ENCODE peak calls at places on chromosomes 3 and 15, in five cellular contexts. A is ovary, C is fibroblast of mammary gland, R is HAP-1, L is tibial artery. O is an unnamed sample.

GRCh38 chr3:157914882-157915281 is 191.3 kb downstream of the SHOX2 start:
- DNase-seq in A (no peak), C (peak; percentile 28), R (no peak), L (no peak), O (no peak)

GRCh38 chr3:54313418-54313817 is 191.1 kb downstream of the CACNA2D3 start:
- DNase-seq in A (no peak), C (no peak), R (no peak), L (no peak), O (no peak)

GRCh38 chr3:40557558-40558161 is 32.9 kb downstream of the ZNF621 start:
- DNase-seq in A (no peak), C (no peak), R (no peak), L (no peak), O (no peak)

GRCh38 chr3:146650691-146651090 is 45.5 kb upstream of the PLSCR5 start:
- DNase-seq in A (no peak), C (no peak), R (no peak), L (no peak), O (no peak)

GRCh38 chr3:195259146-195259563 is 11.8 kb downstream of the XXYLT1 start:
- DNase-seq in A (no peak), C (peak; percentile 75), R (no peak), L (no peak), O (peak; percentile 88)

GRCh38 chr15:36428102-36428845 is 151.2 kb upstream of the CDIN1 start:
- DNase-seq in A (no peak), C (peak; percentile 100), R (no peak), L (no peak), O (peak; percentile 28)

GRCh38 chr3:66133050-66133757 is 87.6 kb upstream of the SLC25A26 start:
- DNase-seq in A (no peak), C (peak; percentile 78), R (no peak), L (no peak), O (no peak)

GRCh38 chr15:69119692-69120395 is 40.6 kb upstream of the GLCE start:
- DNase-seq in A (no peak), C (no peak), R (no peak), L (no peak), O (no peak)

GRCh38 chr3:18188491-18188890 is 236.6 kb downstream of the SATB1 start:
- DNase-seq in A (no peak), C (no peak), R (no peak), L (no peak), O (no peak)

GRCh38 chr15:89642106-89642505 is 13.2 kb downstream of the KIF7 start:
- DNase-seq in A (no peak), C (no peak), R (no peak), L (peak; percentile 65), O (peak; percentile 63)

GRCh38 chr3:39809181-39809994 is at the start of gene MYRIP:
- DNase-seq in A (peak; percentile 68), C (no peak), R (peak; percentile 87), L (peak; percentile 77), O (no peak)

GRCh38 chr3:113914646-113915045 is 33.2 kb upstream of the ZDHHC23 start:
- DNase-seq in A (no peak), C (peak; percentile 70), R (no peak), L (no peak), O (no peak)

GRCh38 chr3:128254066-128254590 is 100.8 kb downstream of the EEFSEC start:
- DNase-seq in A (no peak), C (peak; percentile 14), R (no peak), L (no peak), O (no peak)

GRCh38 chr15:39133201-39133600 is 447.7 kb upstream of the THBS1 start:
- DNase-seq in A (no peak), C (peak; percentile 91), R (no peak), L (no peak), O (no peak)

GRCh38 chr3:176926688-176927087 is 270.6 kb downstream of the TBL1XR1 start:
- DNase-seq in A (no peak), C (no peak), R (no peak), L (no peak), O (no peak)

GRCh38 chr3:159126261-159127020 is 324.6 kb downstream of the MFSD1 start:
- DNase-seq in A (no peak), C (peak; percentile 75), R (no peak), L (no peak), O (no peak)

GRCh38 chr15:63060699-63061098 is 18.2 kb downstream of the TPM1 start:
- DNase-seq in A (no peak), C (no peak), R (no peak), L (no peak), O (no peak)

GRCh38 chr3:29646042-29646441 is 365.2 kb downstream of the RBMS3 start:
- DNase-seq in A (no peak), C (no peak), R (no peak), L (no peak), O (no peak)

GRCh38 chr15:29473621-29474105 is 204.0 kb upstream of the NSMCE3 start:
- DNase-seq in A (no peak), C (no peak), R (no peak), L (no peak), O (no peak)

GRCh38 chr3:121574449-121574848 is 6.7 kb downstream of the ARGFX start:
- DNase-seq in A (no peak), C (no peak), R (no peak), L (no peak), O (no peak)

GRCh38 chr3:61783993-61784718 is 222.8 kb downstream of the PTPRG start:
- DNase-seq in A (no peak), C (peak; percentile 87), R (no peak), L (no peak), O (no peak)

GRCh38 chr3:168093229-168093628 is 2.5 kb downstream of the GOLIM4 start:
- DNase-seq in A (no peak), C (no peak), R (peak; percentile 16), L (no peak), O (no peak)

GRCh38 chr15:42194502-42194901 is 13.6 kb downstream of the VPS39 start:
- DNase-seq in A (no peak), C (peak; percentile 89), R (no peak), L (no peak), O (no peak)

GRCh38 chr3:150278843-150279341 is 129.2 kb upstream of the TSC22D2 start:
- DNase-seq in A (no peak), C (no peak), R (peak; percentile 85), L (no peak), O (no peak)

GRCh38 chr3:71064976-71065763 is 518.4 kb downstream of the FOXP1 start:
- DNase-seq in A (peak; percentile 66), C (peak; percentile 40), R (peak; percentile 69), L (peak; percentile 83), O (peak; percentile 47)

GRCh38 chr15:76714950-76715349 is 190.2 kb downstream of the SCAPER start:
- DNase-seq in A (no peak), C (no peak), R (no peak), L (no peak), O (no peak)

GRCh38 chr15:58698887-58699641 is 50.4 kb downstream of the ADAM10 start:
- DNase-seq in A (no peak), C (no peak), R (no peak), L (no peak), O (no peak)

GRCh38 chr15:29656636-29657475 is 165.4 kb downstream of the TJP1 start:
- DNase-seq in A (no peak), C (no peak), R (peak; percentile 32), L (no peak), O (no peak)

GRCh38 chr3:79011821-79012529 is 755.8 kb downstream of the ROBO1 start:
- DNase-seq in A (no peak), C (no peak), R (no peak), L (no peak), O (no peak)
- H3K4me3 ChIP-seq in A (no peak overlapping the region), C (no peak overlapping the region), R (no peak overlapping the region), L (peak overlapping the region; percentile 5), O (no peak overlapping the region)

DNA sequence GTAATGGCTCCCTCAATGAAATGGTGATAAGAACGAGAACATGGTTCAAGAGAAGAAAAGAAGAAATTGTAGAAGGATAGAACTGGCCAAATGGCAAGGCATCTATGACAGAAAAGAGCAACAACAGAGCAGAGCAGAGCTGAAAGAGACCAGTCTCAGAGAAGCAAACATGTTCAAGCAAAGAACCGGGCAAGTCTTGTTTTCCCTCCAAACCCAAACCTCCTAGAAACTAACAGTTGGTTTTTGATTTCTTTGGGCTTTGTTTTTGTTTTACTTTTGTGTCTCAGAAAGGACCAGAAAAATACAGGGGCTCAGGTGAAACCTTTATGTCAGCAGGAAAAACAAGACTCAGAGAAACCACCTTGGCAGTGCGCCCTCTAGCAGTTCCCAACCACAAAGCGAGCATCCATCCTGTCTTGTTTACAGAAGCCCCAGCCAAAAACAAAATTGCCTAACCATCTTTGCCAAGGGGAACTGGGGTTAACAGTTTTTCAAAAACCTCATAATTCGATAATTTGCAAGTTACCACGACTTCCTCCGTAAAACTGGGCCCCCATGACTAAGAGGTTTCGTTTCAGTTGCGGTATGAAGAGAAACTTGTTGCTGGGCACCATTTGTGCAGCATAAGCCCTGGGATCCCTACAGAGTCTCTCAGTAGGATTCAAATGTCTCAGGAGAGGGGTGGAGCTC is 159.2 kb upstream of the SLC24A5 start:
- DNase-seq in A (no peak), C (no peak), R (no peak), L (no peak), O (no peak)
- H3K4me3 ChIP-seq in A (no peak overlapping the region), C (no peak overlapping the region), R (no peak overlapping the region), L (no peak overlapping the region), O (no peak overlapping the region)

DNA sequence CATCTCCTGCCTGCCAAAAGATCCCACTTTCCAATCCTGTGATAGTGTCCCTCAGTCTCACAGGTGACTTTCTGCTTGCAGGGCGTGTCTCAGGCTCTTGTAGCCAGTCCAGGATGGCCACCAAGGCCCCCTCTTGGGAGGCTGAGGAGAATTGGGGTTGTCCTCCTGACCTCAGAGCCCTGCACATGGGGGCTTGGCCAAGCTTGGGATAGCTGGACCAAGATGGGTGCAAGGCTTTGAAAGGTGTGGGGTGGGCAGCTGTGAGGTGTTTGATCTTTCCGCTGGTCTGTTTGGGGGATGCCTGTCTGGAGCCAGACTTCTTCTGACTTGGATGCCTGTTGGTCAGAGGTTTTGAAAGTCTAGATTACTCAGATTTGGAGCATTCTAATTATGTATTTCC is 12.0 kb upstream of the CPNE9 start:
- DNase-seq in A (no peak), C (no peak), R (no peak), L (no peak), O (no peak)
- H3K4me3 ChIP-seq in A (no peak overlapping the region), C (no peak overlapping the region), R (no peak overlapping the region), L (no peak overlapping the region), O (no peak overlapping the region)

DNA sequence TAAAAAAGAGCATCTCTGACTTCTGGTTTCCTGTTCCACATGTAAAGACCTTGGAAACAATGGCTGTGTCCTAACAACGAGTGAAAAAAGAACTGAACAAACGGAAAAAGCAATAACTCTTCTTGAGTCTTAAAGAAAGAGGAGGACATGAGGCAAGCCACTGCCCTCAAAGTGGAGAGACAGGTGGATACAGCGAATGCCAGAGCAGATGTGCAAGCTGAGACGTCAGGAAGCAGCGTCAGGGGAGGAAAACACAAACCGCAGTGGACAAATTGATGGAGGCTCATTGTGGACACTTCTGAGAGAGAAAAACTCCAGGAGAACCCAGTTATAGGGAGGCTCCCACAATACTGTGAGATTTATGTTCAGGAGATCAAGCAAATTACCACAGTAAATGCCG is 208.0 kb upstream of the MME start:
- DNase-seq in A (no peak), C (no peak), R (no peak), L (no peak), O (no peak)
- H3K4me3 ChIP-seq in A (no peak overlapping the region), C (no peak overlapping the region), R (no peak overlapping the region), L (no peak overlapping the region), O (no peak overlapping the region)